ENCODE peak calls at places on chromosomes 16 and 17, in ten cellular contexts. V is body of pancreas, X is vagina, Q is AG09309, U is heart left ventricle, F is cardiac fibroblast, W is A549, P is fibroblast of pulmonary artery, L is dorsolateral prefrontal cortex, K is heart right ventricle. G is an unnamed sample.

GRCh38 chr16:88491001-88491559 is 38.0 kb downstream of the ZFPM1 start:
- DNase-seq in Q (no peak), V (no peak), P (no peak), X (no peak), W (no peak), K (no peak), L (no peak), U (no peak), F (no peak), G (no peak)

GRCh38 chr17:75390982-75391381 is 14.5 kb downstream of the GRB2 start:
- DNase-seq in X (no peak), U (no peak), F (peak), L (no peak), W (no peak), P (peak), V (no peak), Q (no peak), K (no peak), G (peak)

GRCh38 chr16:57187508-57187854 is 1.4 kb downstream of the RSPRY1 start:
- DNase-seq in L (no peak), U (no peak), X (no peak), P (no peak), V (no peak), K (no peak), F (peak), W (peak), Q (no peak), G (no peak)

GRCh38 chr17:35486920-35487727 is 38.6 kb upstream of the SLFN13 start:
- DNase-seq in K (peak), X (no peak), U (peak), V (peak), W (peak), L (no peak), Q (no peak), F (peak), P (peak), G (peak)

GRCh38 chr16:23615805-23616204 is 19.7 kb upstream of the NDUFAB1 start:
- DNase-seq in P (no peak), U (no peak), L (no peak), W (no peak), Q (no peak), X (no peak), V (no peak), K (no peak), F (no peak), G (no peak)

GRCh38 chr17:16953841-16954240 is 18.1 kb downstream of the TNFRSF13B start:
- DNase-seq in X (no peak), P (no peak), F (no peak), K (no peak), V (no peak), U (no peak), Q (no peak), W (no peak), L (no peak), G (no peak)

GRCh38 chr17:39225974-39226683 is 384 bp upstream of the STAC2 start:
- DNase-seq in L (peak), K (peak), V (no peak), W (peak), U (peak), P (peak), X (no peak), Q (no peak), F (peak), G (no peak)

GRCh38 chr17:21081967-21082366 is 39.2 kb upstream of the USP22 start:
- DNase-seq in P (no peak), U (no peak), X (no peak), K (no peak), W (no peak), L (no peak), V (no peak), F (no peak), Q (no peak), G (no peak)

GRCh38 chr17:78324391-78325075 is 35.3 kb downstream of the SOCS3 start:
- DNase-seq in V (peak), X (peak), L (peak), Q (no peak), U (peak), K (peak), F (peak), P (peak), W (no peak), G (peak)

GRCh38 chr16:58409316-58409973 is 17.2 kb downstream of the GINS3 start:
- DNase-seq in L (no peak), Q (no peak), F (peak), P (peak), W (no peak), X (no peak), U (peak), V (no peak), K (peak), G (peak)

GRCh38 chr17:36980281-36980761 is 31.6 kb downstream of the AATF start:
- DNase-seq in U (no peak), X (no peak), F (peak), V (no peak), Q (no peak), W (no peak), K (no peak), P (peak), L (no peak), G (no peak)

GRCh38 chr17:49959183-49959935 is 9.6 kb upstream of the DLX4 start:
- DNase-seq in P (no peak), Q (no peak), L (no peak), W (no peak), X (no peak), U (no peak), K (no peak), F (no peak), V (no peak), G (no peak)

GRCh38 chr16:69483611-69484010 is 59.2 kb downstream of the CYB5B start:
- DNase-seq in V (no peak), X (no peak), Q (no peak), F (no peak), U (no peak), P (no peak), W (no peak), L (no peak), K (no peak), G (peak)
- TF ChIP-seq CTCF in V (no peak), X (no peak), Q (no peak), F (no peak), U (no peak), P (no peak), W (no peak), L (no peak), K (no peak), G (no peak)

DNA sequence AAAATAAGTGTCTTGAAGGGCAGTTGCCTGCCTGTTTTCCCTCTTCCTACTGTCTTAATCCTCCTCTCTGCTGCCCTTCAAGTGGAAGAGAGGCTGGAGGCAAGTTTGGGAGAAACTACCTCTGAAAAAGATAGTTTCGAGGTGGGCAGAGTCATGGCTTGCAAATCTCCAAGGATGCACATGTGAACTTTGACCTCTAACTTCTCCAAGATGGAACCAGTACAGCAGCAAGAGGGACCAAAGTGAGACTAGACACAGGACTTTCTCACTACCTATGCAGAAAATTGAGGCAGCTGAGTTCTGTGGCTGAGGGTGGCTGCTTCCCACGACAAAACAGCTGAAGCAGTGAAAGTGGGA is 887 bp upstream of the KCNH4 start:
- DNase-seq in V (no peak), K (no peak), P (no peak), F (no peak), Q (no peak), X (no peak), W (no peak), L (no peak), U (no peak), G (no peak)
- H3K4me3 ChIP-seq in V (no peak), K (no peak), P (no peak), F (no peak), Q (no peak), X (no peak), W (no peak), L (no peak), U (no peak), G (no peak)

DNA sequence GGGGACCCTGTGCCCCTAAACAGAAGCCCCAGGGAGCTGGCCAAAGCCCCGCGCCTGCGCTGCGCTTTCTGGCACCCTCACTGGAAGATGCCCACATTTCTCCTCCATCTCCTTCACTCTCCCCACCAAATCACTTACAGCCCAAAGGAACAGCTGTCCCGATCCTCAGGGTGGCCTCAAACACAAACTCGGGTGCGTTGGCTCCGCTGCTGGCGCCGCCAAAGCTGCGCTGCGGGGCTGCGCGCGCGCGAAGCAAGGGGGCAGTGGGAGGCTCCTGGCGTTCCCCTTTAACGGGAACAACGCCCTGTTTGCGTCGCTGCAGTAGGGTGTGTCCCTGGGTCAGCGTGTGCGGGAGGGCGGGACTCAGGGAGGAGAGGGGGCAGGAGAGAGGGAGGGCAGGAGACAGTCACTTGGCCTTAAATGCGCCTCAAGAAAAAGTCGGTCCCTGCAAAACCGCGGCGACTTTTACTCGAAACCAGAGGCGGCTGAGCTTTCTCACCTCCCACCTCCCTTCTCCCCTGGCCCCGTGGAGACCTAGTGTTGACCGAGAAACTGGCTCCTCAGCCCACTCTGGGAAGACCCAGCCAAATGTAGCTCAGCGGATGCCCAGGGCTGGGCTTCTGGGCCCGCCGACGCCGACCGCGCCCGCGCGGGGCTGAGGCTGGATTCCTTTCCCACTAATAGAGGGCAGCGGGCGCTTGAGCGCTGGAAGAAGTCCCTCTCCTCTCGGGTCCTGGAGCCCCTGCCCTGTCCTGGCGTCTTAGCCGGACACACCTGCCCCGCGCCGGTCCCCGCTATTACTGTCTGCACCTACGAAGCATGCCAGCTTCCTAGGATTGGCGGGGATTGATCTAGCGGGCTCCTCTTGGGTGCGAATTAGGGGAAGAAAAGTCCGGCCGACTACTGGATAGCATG is 2.6 kb downstream of the PMP22 start:
- DNase-seq in U (peak), K (peak), Q (peak), V (peak), F (peak), X (peak), P (peak), L (peak), W (peak), G (peak)
- TF ChIP-seq CTCF in U (peak), K (no peak), Q (peak), V (no peak), F (peak), X (peak), P (peak), L (peak), W (no peak), G (peak)

GRCh38 chr17:4584125-4584834 is at the start of gene SMTNL2:
- DNase-seq in U (peak), Q (no peak), F (no peak), W (peak), K (peak), L (no peak), V (no peak), P (no peak), X (no peak), G (no peak)
- H3K4me3 ChIP-seq in U (peak), Q (no peak), F (no peak), W (peak), K (peak), L (peak), V (no peak), P (no peak), X (peak), G (no peak)

DNA sequence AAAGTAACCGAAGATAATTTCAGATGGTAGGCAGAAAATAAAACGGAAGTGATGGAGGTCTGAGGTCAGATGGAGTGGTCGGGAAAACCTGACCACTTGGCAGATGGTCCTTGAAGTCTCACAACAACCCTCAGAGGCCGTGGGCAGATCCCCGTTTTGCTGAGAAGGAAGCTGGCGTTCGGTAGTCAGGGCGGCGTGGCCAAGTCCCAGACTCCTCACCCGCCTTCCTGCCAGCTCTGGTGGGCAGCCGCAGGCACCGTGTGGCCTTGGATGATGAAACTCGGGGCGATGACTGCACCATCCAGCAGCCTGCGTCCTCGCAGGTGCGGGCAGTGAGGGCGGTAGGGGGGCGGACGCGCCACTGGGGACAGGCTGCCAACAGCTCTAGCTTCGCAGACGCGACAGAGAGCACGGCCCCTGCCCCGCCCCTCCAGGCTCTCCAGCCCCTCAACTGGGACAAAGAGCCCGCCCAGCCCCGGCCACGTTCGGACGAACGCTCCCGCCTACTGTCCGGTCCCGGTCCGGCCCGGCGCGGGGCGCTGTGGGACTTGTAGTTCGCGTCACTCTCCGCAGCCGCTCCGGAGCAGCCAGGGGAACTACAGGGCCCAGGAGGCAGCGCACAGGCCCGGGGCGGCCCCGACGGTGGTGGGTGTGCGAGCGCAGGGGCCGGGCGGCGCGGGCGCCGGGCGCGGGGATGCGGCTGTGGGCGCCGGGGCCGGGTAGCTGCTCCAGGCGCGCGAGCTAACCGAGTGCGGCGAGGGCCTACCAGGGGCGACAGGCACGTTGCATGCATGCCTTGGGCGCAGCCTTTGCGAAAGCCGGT is at the start of gene GPT2:
- DNase-seq in F (peak), V (peak), K (peak), P (peak), Q (peak), X (no peak), L (peak), U (peak), W (peak), G (peak)
- TF ChIP-seq CTCF in F (no peak), V (no peak), K (peak), P (no peak), Q (no peak), X (no peak), L (peak), U (no peak), W (no peak), G (peak)

DNA sequence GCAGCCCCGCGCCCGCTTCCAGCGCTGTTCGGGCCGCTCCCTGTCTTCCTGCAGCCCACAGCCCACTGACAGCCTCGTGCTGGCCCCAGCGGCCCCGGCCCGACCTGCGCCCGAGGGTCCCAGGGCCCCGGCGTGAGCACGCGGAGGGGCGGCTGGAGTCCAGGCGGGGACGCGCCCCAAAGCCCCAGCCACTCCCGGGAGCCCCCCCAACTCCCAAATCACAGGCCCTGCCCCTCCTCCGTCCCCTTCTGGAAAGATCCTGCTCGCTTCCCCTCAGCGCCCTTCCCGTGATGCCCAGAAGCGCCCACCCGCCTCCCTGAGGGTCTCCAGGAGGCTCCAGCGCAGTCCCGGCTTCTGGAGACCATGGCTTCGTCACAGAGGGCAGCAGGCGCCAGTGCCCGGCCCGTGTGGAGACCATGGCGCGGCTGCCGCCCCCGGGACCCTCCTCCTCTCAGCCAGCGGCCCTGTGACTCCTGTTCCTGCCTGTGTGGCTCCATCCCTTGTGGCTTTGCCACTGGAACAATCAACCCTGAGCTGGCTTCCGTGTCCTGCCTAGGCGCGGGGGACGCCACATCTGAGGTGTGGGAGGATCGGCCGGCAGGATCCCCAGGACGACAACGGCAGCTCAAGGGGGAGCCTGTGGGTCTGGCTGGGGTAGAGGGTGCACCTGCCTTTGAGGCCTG is 3.9 kb downstream of the UTS2R start:
- DNase-seq in Q (no peak), U (no peak), L (no peak), V (no peak), P (no peak), F (no peak), K (no peak), W (no peak), X (no peak), G (no peak)
- H3K4me3 ChIP-seq in Q (no peak), U (no peak), L (no peak), V (no peak), P (no peak), F (no peak), K (no peak), W (no peak), X (no peak), G (no peak)

DNA sequence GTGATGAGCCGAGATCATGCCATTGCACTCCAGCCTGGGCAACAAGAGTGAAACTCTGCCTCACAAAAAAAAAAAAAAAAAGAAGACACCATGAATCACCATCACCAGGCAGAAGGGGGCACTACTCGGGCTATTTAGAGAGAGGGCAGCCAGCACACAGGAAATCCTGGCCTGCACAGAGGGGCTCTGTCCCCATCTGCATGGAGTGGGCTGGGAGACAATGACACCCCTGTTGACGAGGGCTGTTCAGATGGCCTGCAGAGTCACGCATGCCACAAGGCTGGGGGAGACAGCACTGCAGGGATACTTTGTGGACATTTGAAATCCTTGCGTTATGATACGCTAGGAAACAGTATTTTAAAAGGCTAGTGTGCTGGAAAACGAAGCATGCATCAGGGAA is 48.3 kb downstream of the CUEDC1 start:
- DNase-seq in P (no peak), W (no peak), Q (no peak), V (no peak), U (no peak), L (peak), X (no peak), F (no peak), K (no peak), G (no peak)
- TF ChIP-seq CTCF in P (peak), W (peak), Q (peak), V (no peak), U (no peak), L (peak), X (no peak), F (peak), K (no peak), G (peak)

DNA sequence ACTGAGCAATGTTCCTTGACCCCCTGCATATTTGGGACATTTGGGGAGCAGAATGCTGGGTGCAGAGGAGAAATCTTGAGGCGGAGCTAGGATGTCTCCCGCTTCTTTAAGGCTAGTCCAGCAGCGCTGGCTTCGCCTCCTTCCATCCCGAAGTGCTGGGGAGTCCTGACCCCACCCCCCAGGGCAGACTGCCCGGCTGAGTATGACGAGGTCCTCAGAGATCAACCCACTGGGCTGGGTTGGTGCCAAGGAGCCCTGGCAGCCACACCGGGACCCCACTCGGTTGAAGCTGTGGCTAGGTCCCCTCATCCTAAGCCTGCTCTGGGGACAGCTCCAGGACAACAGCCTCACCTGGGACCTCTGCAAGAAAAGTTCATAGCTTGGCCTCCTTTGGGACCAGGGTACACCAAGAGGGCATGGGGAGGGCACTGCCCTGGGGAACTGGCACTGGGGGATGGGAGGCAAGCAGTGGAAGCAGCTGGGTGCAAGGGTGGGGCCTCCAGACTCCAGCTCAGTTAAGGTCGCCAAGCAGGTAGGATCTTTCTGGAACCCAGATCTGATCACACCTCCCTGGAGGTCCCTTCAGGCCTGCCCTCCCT is 11.0 kb downstream of the RHBDF2 start:
- DNase-seq in U (no peak), V (no peak), F (no peak), L (no peak), P (no peak), K (peak), Q (no peak), W (no peak), X (no peak), G (no peak)
- H3K4me3 ChIP-seq in U (no peak), V (no peak), F (no peak), L (no peak), P (no peak), K (no peak), Q (no peak), W (no peak), X (no peak), G (no peak)